ENCODE peak calls at places on chromosomes 3 and 15, in four cellular contexts. B, V, X and H are unnamed samples. For H3K36me3, the result is how much of the 10 kb centered on the place peaks cover.

GRCh38 chr15:87144775-87145174 is 1065.1 kb downstream of the AGBL1 start:
- DNase-seq in B (no peak), V (no peak), X (no peak), H (no peak)

GRCh38 chr3:152323834-152324233 is 55.1 kb downstream of the MBNL1 start:
- DNase-seq in B (no peak), V (no peak), X (no peak), H (no peak)

GRCh38 chr15:55362641-55363040 is 43.6 kb downstream of the PIGB start:
- DNase-seq in B (no peak), V (no peak), X (no peak), H (no peak)

GRCh38 chr15:35491999-35492398 is 54.0 kb downstream of the DPH6 start:
- DNase-seq in B (no peak), V (no peak), X (no peak), H (no peak)

GRCh38 chr3:134353831-134354611 is 20.2 kb downstream of the AMOTL2 start:
- DNase-seq in B (no peak), V (peak), X (no peak), H (no peak)

GRCh38 chr15:27989838-27990237 is 109.3 kb downstream of the OCA2 start:
- DNase-seq in B (no peak), V (no peak), X (peak), H (no peak)

GRCh38 chr3:194931366-194931765 is 245.7 kb downstream of the FAM43A start:
- DNase-seq in B (no peak), V (no peak), X (peak), H (no peak)

GRCh38 chr3:171646357-171647133 is 163.7 kb downstream of the PLD1 start:
- DNase-seq in B (no peak), V (no peak), X (no peak), H (no peak)

GRCh38 chr15:57769266-57769665 is 62.8 kb downstream of the POLR2M start:
- DNase-seq in B (peak), V (peak), X (no peak), H (no peak)

GRCh38 chr3:10242182-10243065 is 5.8 kb upstream of the TATDN2 start:
- DNase-seq in B (no peak), V (peak), X (no peak), H (no peak)

GRCh38 chr3:17412950-17413530 is 329.4 kb downstream of the TBC1D5 start:
- DNase-seq in B (no peak), V (no peak), X (no peak), H (no peak)

GRCh38 chr3:167653750-167654149 is at the start of gene WDR49:
- DNase-seq in B (no peak), V (no peak), X (no peak), H (no peak)

GRCh38 chr3:31213869-31214486 is 318.7 kb upstream of the STT3B start:
- DNase-seq in B (no peak), V (no peak), X (no peak), H (no peak)

GRCh38 chr3:116337229-116337628 is 108.1 kb downstream of the LSAMP start:
- DNase-seq in B (no peak), V (no peak), X (no peak), H (no peak)

GRCh38 chr15:95249524-95249923 is 1018.2 kb downstream of the MCTP2 start:
- DNase-seq in B (no peak), V (no peak), X (no peak), H (no peak)

GRCh38 chr3:103052236-103052830 is 617.5 kb downstream of the ZPLD1 start:
- DNase-seq in B (peak), V (peak), X (no peak), H (no peak)

GRCh38 chr15:39784125-39784524 is 1.5 kb upstream of the FSIP1 start:
- DNase-seq in B (no peak), V (no peak), X (no peak), H (no peak)

GRCh38 chr15:61659571-61660190 is 400.6 kb downstream of the VPS13C start:
- DNase-seq in B (no peak), V (no peak), X (no peak), H (no peak)

GRCh38 chr3:73499787-73500186 is 125.0 kb downstream of the PDZRN3 start:
- DNase-seq in B (no peak), V (no peak), X (peak), H (no peak)

GRCh38 chr15:69783211-69783610 is 314.5 kb downstream of the TLE3 start:
- DNase-seq in B (no peak), V (no peak), X (no peak), H (no peak)

GRCh38 chr15:38460543-38460942 is 6.6 kb downstream of the FAM98B start:
- DNase-seq in B (no peak), V (no peak), X (no peak), H (no peak)

GRCh38 chr15:59892995-59893394 is 111.1 kb upstream of the FOXB1 start:
- DNase-seq in B (no peak), V (no peak), X (no peak), H (no peak)

GRCh38 chr3:163508212-163508611 is 1570.1 kb downstream of the SI start:
- DNase-seq in B (no peak), V (no peak), X (no peak), H (no peak)

GRCh38 chr3:170506556-170506955 is 79.3 kb downstream of the SLC7A14 start:
- DNase-seq in B (no peak), V (no peak), X (no peak), H (no peak)

GRCh38 chr3:87069021-87069420 is 78.1 kb upstream of the VGLL3 start:
- DNase-seq in B (no peak), V (no peak), X (no peak), H (no peak)

GRCh38 chr3:133457465-133458067 is 57.7 kb downstream of the BFSP2 start:
- DNase-seq in B (no peak), V (no peak), X (no peak), H (no peak)

GRCh38 chr3:79383402-79384012 is 384.3 kb downstream of the ROBO1 start:
- DNase-seq in B (no peak), V (no peak), X (no peak), H (no peak)

GRCh38 chr3:74271541-74271940 is 342.9 kb downstream of the CNTN3 start:
- DNase-seq in B (no peak), V (no peak), X (no peak), H (no peak)

GRCh38 chr15:63156708-63157065 is 590 bp downstream of the RPS27L start:
- DNase-seq in B (no peak), V (peak), X (no peak), H (peak)

GRCh38 chr3:112647122-112647521 is 6.2 kb upstream of the CCDC80 start:
- DNase-seq in B (no peak), V (no peak), X (no peak), H (no peak)

GRCh38 chr15:89599021-89599420 is 23.8 kb downstream of the TICRR start:
- DNase-seq in B (no peak), V (no peak), X (no peak), H (no peak)
- H3K36me3 ChIP-seq in B (under half), V (under half), X (under half), H (under half)

DNA sequence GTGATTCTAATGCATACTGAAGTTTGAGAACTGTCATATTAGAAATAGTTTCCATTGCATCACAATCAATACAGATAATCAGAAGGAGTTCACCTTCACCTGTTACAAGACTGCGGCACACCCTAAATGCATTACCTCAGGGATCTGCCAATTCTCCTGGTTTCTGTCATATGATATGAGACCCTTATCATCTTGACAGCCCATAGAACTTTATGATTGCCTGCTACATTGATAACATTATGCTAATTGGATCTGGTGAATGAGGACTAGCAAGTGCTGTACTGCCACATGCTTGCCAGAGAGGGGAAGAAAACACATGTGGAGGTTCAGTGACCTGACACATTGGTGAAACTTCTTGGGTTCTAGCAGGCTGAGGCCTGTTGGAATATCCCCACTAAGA is 41.4 kb downstream of the FAH start:
- DNase-seq in B (no peak), V (no peak), X (no peak), H (no peak)
- TF ChIP-seq POLR2A in B (no peak), V (no peak), X (no peak), H (no peak)

GRCh38 chr15:29196306-29196705 is 73.3 kb downstream of the NSMCE3 start:
- DNase-seq in B (no peak), V (no peak), X (no peak), H (no peak)
- TF ChIP-seq EP300 in B (no peak), V (no peak), X (no peak), H (no peak)

DNA sequence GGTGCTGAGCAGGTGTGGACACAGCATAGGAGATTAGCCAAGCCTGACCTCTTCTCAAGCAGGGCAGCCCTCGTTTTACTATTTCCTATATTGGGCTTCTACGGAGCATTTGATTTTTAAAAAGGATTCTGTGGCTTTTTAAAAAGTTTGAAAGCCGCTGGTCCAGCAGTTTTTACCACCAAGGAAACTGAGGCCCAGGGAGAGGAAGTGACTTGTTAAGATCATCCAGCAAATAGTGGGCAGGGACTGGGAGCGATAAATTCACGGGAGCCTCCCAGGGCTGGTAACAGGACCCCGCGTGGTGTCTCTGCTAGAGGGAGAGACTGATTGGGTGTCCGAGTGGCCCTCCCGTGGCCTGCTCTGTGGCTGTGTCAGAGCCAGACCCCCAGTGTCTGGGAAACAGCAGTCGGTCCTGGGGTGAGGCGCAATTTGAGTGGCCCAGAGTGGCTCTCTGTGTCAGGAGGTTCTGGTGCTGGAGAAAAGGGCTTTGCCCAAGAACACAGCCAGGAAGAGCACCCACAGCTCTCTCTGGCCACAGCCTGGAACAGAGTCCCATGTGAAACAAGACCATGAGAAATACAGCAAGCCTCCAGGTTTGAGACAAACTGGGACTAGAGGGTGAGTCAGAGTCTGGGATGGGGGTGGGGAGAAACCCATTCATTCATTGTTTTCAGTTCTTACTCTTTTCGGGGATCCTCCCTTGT is 4.2 kb downstream of the FURIN start:
- DNase-seq in B (no peak), V (no peak), X (no peak), H (peak)
- H3K36me3 ChIP-seq in B (under half), V (under half), X (under half), H (under half)

DNA sequence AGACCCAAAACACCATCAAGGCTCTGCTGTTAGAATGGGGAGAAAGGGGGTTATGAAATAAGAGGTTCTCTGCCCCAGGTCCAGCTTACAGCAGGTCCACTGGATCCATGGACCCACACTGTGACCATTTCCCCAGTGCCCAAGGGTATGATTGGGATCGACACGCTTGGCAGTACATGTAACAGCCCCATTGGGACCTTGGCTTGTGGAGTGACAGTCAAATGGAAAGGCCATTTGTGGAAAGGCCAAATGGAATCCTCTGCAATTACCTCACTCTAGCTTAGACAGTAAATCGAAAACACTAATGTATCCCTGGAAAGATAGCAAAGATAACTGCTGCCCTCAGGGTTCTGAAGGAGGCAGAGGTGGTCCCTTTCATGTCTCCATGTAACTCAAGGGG is 109.0 kb downstream of the MINAR1 start:
- DNase-seq in B (no peak), V (no peak), X (peak), H (no peak)
- TF ChIP-seq POLR2A in B (no peak), V (no peak), X (no peak), H (no peak)

GRCh38 chr3:64272842-64273241 is 47.6 kb upstream of the PRICKLE2 start:
- DNase-seq in B (no peak), V (no peak), X (peak), H (no peak)
- TF ChIP-seq EP300 in B (no peak), V (no peak), X (no peak), H (no peak)

DNA sequence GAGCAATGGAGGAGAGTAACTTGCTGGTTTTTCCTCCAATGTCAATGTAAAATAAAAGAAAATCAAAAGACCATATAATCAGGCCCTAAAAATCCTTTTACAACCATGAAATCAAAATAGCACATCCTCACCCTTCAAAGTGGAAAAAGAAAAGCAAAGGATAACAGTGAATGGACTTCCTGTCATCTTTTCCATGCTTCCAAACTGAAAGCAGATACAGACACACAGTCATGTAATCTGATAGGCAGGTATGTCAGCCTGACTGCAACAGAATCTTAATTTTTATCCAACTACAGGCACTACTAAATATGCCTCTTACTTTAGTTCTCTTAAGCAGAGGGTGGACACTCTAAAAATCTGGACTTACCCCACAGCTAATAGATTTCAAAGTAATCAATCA is 27.8 kb upstream of the IGDCC4 start:
- DNase-seq in B (no peak), V (no peak), X (no peak), H (no peak)
- H3K36me3 ChIP-seq in B (half or more), V (under half), X (half or more), H (under half)